ENCODE peak calls at places on chromosomes 3 and 15, in five cellular contexts. Q is prostate gland; E is fibroblast of lung; B is CD8-positive, alpha-beta T cell; R is mesenchymal stem cell. Z is an unnamed sample.

GRCh38 chr3:149767720-149768119 is 15.4 kb upstream of the COMMD2 start:
- DNase-seq in Q (no peak), E (no peak), B (no peak), R (no peak), Z (no peak)

GRCh38 chr15:32029409-32029861 is 880 bp upstream of the CHRNA7 start:
- DNase-seq in Q (no peak), E (no peak), B (no peak), R (no peak), Z (no peak)

GRCh38 chr3:183912895-183913579 is 28.4 kb upstream of the PARL start:
- DNase-seq in Q (no peak), E (no peak), B (no peak), R (no peak), Z (no peak)

GRCh38 chr3:129230311-129231019 is 18.9 kb upstream of the COPG1 start:
- DNase-seq in Q (no peak), E (peak; percentile 85), B (no peak), R (peak; percentile 91), Z (peak; percentile 42)

GRCh38 chr3:33317963-33318708 is 40.9 kb downstream of the FBXL2 start:
- DNase-seq in Q (no peak), E (peak; percentile 12), B (no peak), R (no peak), Z (no peak)

GRCh38 chr3:46934508-46935167 is 41.9 kb downstream of the CCDC12 start:
- DNase-seq in Q (no peak), E (no peak), B (no peak), R (peak; percentile 61), Z (no peak)

GRCh38 chr15:43749690-43750345 is 3.6 kb downstream of the PDIA3 start:
- DNase-seq in Q (no peak), E (no peak), B (no peak), R (peak; percentile 57), Z (no peak)

GRCh38 chr3:14685204-14685603 is 10.3 kb downstream of the C3orf20 start:
- DNase-seq in Q (no peak), E (no peak), B (no peak), R (no peak), Z (no peak)

GRCh38 chr3:150225986-150226385 is 182.1 kb upstream of the TSC22D2 start:
- DNase-seq in Q (no peak), E (no peak), B (no peak), R (no peak), Z (no peak)

GRCh38 chr3:150786791-150787190 is 23.8 kb upstream of the SIAH2 start:
- DNase-seq in Q (no peak), E (peak; percentile 67), B (no peak), R (no peak), Z (no peak)

GRCh38 chr3:38563070-38563901 is 67.1 kb downstream of the EXOG start:
- DNase-seq in Q (no peak), E (no peak), B (no peak), R (no peak), Z (no peak)

GRCh38 chr15:85723960-85724945 is 70.5 kb downstream of the KLHL25 start:
- DNase-seq in Q (no peak), E (no peak), B (no peak), R (no peak), Z (no peak)

GRCh38 chr15:42483677-42484076 is 7.3 kb downstream of the ZNF106 start:
- DNase-seq in Q (no peak), E (no peak), B (no peak), R (no peak), Z (no peak)

GRCh38 chr15:68423359-68424028 is 8.5 kb downstream of the ITGA11 start:
- DNase-seq in Q (no peak), E (no peak), B (no peak), R (no peak), Z (peak; percentile 61)

GRCh38 chr3:31610700-31611275 is 78.1 kb downstream of the STT3B start:
- DNase-seq in Q (peak; percentile 13), E (peak; percentile 37), B (no peak), R (peak; percentile 57), Z (no peak)

GRCh38 chr15:101458908-101459578 is 30.5 kb downstream of the PCSK6 start:
- DNase-seq in Q (no peak), E (no peak), B (no peak), R (peak; percentile 78), Z (no peak)

GRCh38 chr15:83445653-83446052 is 1.5 kb upstream of the SH3GL3 start:
- DNase-seq in Q (no peak), E (no peak), B (no peak), R (no peak), Z (no peak)

GRCh38 chr3:174529298-174529697 is 329.8 kb upstream of the NAALADL2 start:
- DNase-seq in Q (no peak), E (no peak), B (no peak), R (no peak), Z (no peak)

GRCh38 chr3:139466369-139466768 is 9.9 kb downstream of the RBP2 start:
- DNase-seq in Q (no peak), E (no peak), B (no peak), R (no peak), Z (no peak)

GRCh38 chr3:160885791-160886286 is 129.8 kb downstream of the PPM1L start:
- DNase-seq in Q (no peak), E (peak; percentile 72), B (no peak), R (peak; percentile 80), Z (no peak)

GRCh38 chr3:45676248-45677044 is 12.8 kb upstream of the SACM1L start:
- DNase-seq in Q (no peak), E (no peak), B (no peak), R (peak; percentile 22), Z (no peak)

GRCh38 chr15:67100808-67101581 is 35.6 kb downstream of the SMAD3 start:
- DNase-seq in Q (no peak), E (no peak), B (no peak), R (no peak), Z (no peak)

GRCh38 chr15:85444329-85444605 is 63.9 kb downstream of the AKAP13 start:
- DNase-seq in Q (no peak), E (no peak), B (no peak), R (no peak), Z (no peak)

GRCh38 chr15:99321477-99321876 is 70.2 kb downstream of the LRRC28 start:
- DNase-seq in Q (no peak), E (peak; percentile 53), B (no peak), R (no peak), Z (no peak)

GRCh38 chr15:93708721-93709120 is 522.6 kb upstream of the MCTP2 start:
- DNase-seq in Q (no peak), E (no peak), B (no peak), R (no peak), Z (no peak)

GRCh38 chr3:20104167-20104661 is 64.0 kb downstream of the KAT2B start:
- DNase-seq in Q (no peak), E (no peak), B (no peak), R (no peak), Z (no peak)

GRCh38 chr15:63015618-63016017 is 26.9 kb upstream of the TPM1 start:
- DNase-seq in Q (no peak), E (peak; percentile 78), B (no peak), R (peak; percentile 76), Z (peak; percentile 83)

GRCh38 chr3:147462856-147463255 is 53.7 kb downstream of the ZIC1 start:
- DNase-seq in Q (no peak), E (no peak), B (no peak), R (peak; percentile 19), Z (no peak)

GRCh38 chr3:17175187-17175839 is 290.6 kb downstream of the PLCL2 start:
- DNase-seq in Q (no peak), E (peak; percentile 90), B (no peak), R (peak; percentile 61), Z (no peak)

GRCh38 chr3:186211101-186211500 is 102.2 kb upstream of the ETV5 start:
- DNase-seq in Q (no peak), E (no peak), B (no peak), R (no peak), Z (no peak)
- H3K27ac ChIP-seq in Q (no peak overlapping the region), E (no peak overlapping the region), B (no peak overlapping the region), R (no peak overlapping the region), Z (no peak overlapping the region)

DNA sequence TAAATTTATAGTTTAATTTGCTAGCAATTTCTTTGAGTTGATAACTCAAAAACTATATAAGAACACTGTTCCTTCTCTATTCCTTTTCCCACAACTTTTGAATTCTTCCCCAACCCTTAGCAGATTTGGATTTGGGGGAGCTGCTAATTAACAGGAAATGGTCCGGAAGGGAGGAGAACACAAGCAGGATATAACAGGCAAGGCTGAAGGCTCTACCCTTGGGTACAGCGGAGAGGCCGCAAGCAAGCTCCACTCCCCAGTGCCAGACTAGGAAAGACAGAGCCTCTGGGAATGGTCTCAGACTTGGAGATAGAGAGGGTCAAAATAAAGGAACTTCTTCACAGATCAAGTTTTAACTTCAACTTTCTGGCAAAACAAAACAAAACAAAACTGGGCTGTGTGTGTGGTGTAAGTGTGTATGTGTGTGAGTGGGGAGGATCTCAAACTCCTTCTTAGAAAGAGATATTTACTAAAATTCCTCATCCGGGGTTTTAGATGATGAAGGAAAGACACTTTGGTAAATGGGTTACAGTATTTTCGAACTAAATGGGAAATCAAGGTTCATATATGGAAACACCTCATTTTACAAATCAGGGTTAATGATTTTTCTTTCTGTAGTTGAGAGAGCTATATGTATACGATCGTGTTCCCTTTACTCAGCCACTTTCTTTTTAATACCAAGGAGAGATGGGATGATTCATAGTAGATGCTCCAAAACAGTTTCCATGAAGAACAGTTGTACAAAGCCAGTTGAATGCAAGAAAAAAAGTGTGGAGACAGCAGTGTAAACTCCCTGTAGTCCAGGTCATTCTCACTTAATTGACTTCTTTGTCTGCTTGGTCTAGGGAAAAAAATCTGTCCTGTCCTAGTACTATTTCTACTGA is 161.1 kb downstream of the TP63 start:
- DNase-seq in Q (peak; percentile 14), E (no peak), B (no peak), R (no peak), Z (no peak)
- H3K27ac ChIP-seq in Q (peak overlapping the region; percentile 35), E (no peak overlapping the region), B (no peak overlapping the region), R (no peak overlapping the region), Z (no peak overlapping the region)

DNA sequence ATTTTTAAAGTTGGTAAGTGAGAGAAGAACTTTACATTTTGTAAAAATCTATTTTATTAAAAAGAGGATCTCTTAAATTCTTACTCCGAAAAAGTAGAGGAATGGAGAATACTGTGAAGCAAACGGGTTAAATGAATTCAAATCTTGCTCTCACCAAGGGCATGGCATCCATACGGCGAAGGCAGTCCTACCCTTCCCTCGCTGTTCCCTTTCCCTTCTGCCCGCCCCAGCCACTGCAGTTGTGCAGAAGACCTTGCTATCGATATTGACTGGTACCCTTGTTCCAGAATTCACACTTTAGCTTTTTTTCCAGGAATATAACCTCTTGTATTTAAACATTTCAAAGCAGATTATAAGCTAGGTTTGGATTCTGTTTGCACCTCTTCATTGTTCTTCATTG is 239.5 kb downstream of the ZPLD1 start:
- DNase-seq in Q (no peak), E (no peak), B (no peak), R (no peak), Z (no peak)
- H3K27ac ChIP-seq in Q (no peak overlapping the region), E (no peak overlapping the region), B (no peak overlapping the region), R (no peak overlapping the region), Z (no peak overlapping the region)

DNA sequence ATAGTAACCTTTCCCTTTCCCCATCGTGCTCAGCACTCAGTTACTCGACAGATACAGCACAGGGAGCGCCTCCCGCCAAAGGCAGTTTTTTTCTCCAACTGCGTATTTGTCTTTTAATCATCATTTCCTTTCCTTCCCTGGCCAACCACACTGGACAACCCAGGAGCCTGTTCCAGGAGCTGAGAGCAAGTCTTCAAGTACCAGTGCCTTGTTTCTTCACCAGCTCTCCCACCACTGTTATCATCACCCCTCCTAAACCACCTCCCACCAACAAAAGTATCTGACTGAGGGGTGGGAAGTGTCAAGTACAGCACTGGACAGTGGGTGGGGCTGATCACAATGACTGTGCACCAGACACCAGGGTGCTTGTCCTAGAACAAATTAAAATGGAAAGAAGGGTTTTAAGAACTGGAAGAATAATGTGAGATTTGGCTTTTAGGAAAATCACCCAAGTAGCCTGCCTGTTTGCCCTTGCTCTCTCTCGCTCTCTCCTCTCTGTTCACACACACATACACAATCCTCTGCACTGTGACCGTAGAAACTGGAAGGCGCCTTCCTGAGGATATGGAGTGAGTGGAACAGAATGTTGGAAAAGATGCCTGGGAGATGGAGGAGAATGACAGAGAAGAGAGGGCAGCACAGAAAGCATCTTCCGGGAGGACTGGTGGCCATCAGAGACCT is 126.3 kb downstream of the TNIK start:
- DNase-seq in Q (no peak), E (no peak), B (no peak), R (no peak), Z (no peak)
- H3K27ac ChIP-seq in Q (no peak overlapping the region), E (no peak overlapping the region), B (no peak overlapping the region), R (no peak overlapping the region), Z (peak overlapping the region; percentile 30)

Z was measured in tibial artery.